ENCODE peak calls at places on chromosomes 6 and 20, in seven cellular contexts. G, Z, M, I, R, S and B are unnamed samples.
A peak's percentile ranks its signal among the peaks of the same experiment; 100 is the strongest.

GRCh38 chr6:17280552-17281090 is 540 bp upstream of the RBM24 start:
- DNase-seq in G (peak; percentile 31), Z (no peak), M (peak; percentile 36), I (peak; percentile 30), R (no peak), S (peak; percentile 50), B (peak; percentile 71)

GRCh38 chr20:59010995-59011873 is 4.2 kb upstream of the CTSZ start:
- DNase-seq in G (peak; percentile 95), Z (peak; percentile 92), M (no peak), I (peak; percentile 25), R (peak; percentile 71), S (no peak), B (no peak)

GRCh38 chr6:63923139-63923739 is 287.6 kb downstream of the PHF3 start:
- DNase-seq in G (peak; percentile 63), Z (peak; percentile 59), M (peak; percentile 62), I (no peak), R (peak; percentile 51), S (no peak), B (no peak)

GRCh38 chr20:8133816-8134451 is 1.9 kb downstream of the PLCB1 start:
- DNase-seq in G (peak; percentile 43), Z (no peak), M (no peak), I (no peak), R (no peak), S (no peak), B (no peak)

GRCh38 chr20:37202267-37202943 is 23.1 kb upstream of the MROH8 start:
- DNase-seq in G (peak; percentile 95), Z (peak; percentile 96), M (peak; percentile 73), I (no peak), R (peak; percentile 98), S (no peak), B (peak; percentile 38)

GRCh38 chr6:22513667-22514066 is 55.7 kb upstream of the HDGFL1 start:
- DNase-seq in G (no peak), Z (no peak), M (no peak), I (no peak), R (no peak), S (no peak), B (no peak)

GRCh38 chr6:35142578-35142977 is 1.4 kb upstream of the TCP11 start:
- DNase-seq in G (no peak), Z (no peak), M (peak; percentile 19), I (no peak), R (peak; percentile 43), S (no peak), B (no peak)

GRCh38 chr20:22680031-22680740 is 95.8 kb upstream of the FOXA2 start:
- DNase-seq in G (no peak), Z (no peak), M (no peak), I (no peak), R (no peak), S (no peak), B (no peak)

GRCh38 chr6:89547286-89547685 is 91.3 kb downstream of the LYRM2 start:
- DNase-seq in G (no peak), Z (no peak), M (no peak), I (no peak), R (no peak), S (no peak), B (no peak)

GRCh38 chr6:11343963-11344714 is 111.7 kb upstream of the NEDD9 start:
- DNase-seq in G (no peak), Z (no peak), M (no peak), I (peak; percentile 39), R (no peak), S (no peak), B (no peak)

GRCh38 chr20:10848810-10849370 is 175.1 kb upstream of the JAG1 start:
- DNase-seq in G (peak; percentile 92), Z (peak; percentile 96), M (peak; percentile 65), I (no peak), R (peak; percentile 94), S (no peak), B (no peak)

GRCh38 chr20:6533321-6533720 is 234.2 kb upstream of the BMP2 start:
- DNase-seq in G (peak; percentile 52), Z (peak; percentile 45), M (no peak), I (no peak), R (peak; percentile 78), S (no peak), B (no peak)

GRCh38 chr20:40663304-40663703 is 25.7 kb downstream of the MAFB start:
- DNase-seq in G (no peak), Z (no peak), M (no peak), I (no peak), R (no peak), S (no peak), B (no peak)

GRCh38 chr20:45118028-45118427 is 3.1 kb upstream of the WFDC5 start:
- DNase-seq in G (no peak), Z (no peak), M (no peak), I (no peak), R (no peak), S (no peak), B (no peak)
- TF ChIP-seq CTCF in G (peak; percentile 23), Z (peak; percentile 16), M (peak; percentile 12), I (no peak), R (no peak), S (no peak), B (no peak)

GRCh38 chr6:26033132-26033941 is 53.9 kb upstream of the HFE start:
- DNase-seq in G (peak; percentile 98), Z (peak; percentile 99), M (peak; percentile 95), I (peak; percentile 68), R (peak; percentile 99), S (peak; percentile 80), B (peak; percentile 55)

GRCh38 chr6:26032387-26033131 is 54.7 kb upstream of the HFE start:
- DNase-seq in G (peak; percentile 77), Z (peak; percentile 71), M (peak; percentile 75), I (no peak), R (peak; percentile 38), S (no peak), B (no peak)

GRCh38 chr6:26030716-26031115 is 56.5 kb upstream of the HFE start:
- DNase-seq in G (no peak), Z (no peak), M (no peak), I (no peak), R (no peak), S (no peak), B (no peak)

GRCh38 chr6:26031151-26031594 is 56.1 kb upstream of the HFE start:
- DNase-seq in G (no peak), Z (peak; percentile 41), M (peak; percentile 66), I (no peak), R (no peak), S (no peak), B (no peak)

DNA sequence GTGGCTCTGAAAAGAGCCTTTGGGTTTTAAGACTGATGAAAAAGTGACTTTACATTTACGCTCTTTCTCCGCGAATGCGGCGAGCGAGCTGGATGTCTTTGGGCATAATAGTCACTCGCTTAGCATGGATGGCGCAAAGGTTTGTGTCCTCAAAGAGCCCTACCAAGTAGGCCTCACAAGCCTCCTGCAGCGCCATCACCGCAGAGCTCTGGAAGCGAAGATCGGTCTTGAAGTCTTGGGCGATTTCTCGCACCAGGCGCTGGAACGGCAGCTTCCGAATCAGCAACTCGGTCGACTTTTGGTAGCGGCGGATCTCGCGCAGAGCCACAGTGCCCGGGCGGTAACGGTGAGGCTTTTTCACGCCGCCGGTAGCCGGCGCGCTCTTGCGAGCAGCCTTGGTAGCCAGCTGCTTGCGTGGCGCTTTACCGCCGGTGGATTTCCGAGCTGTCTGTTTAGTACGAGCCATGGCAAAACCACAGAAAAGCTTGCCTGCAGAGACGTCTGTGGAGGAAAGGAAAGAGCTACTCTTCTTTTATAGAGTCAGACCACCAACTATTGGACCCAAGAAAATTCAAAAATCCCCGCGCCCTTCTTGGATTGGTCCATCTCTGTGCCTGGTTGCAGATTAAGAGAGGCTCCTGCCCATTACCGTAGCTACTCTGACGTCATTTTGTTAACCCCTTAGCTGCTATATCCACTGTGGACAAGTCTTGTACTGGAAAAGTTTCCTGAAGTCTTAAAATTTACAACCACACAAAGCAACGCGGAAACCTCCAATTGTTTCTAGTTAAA is 55.4 kb upstream of the HFE start:
- DNase-seq in G (peak; percentile 97), Z (peak; percentile 98), M (peak; percentile 99), I (peak; percentile 75), R (peak; percentile 97), S (peak; percentile 71), B (peak; percentile 85)
- TF ChIP-seq CTCF in G (peak; percentile 32), Z (peak; percentile 31), M (peak; percentile 33), I (no peak), R (peak; percentile 15), S (peak; percentile 26), B (no peak)

GRCh38 chr6:125944896-125945295 is 11.7 kb upstream of the HINT3 start:
- DNase-seq in G (no peak), Z (no peak), M (no peak), I (no peak), R (no peak), S (no peak), B (no peak)

GRCh38 chr6:125949069-125949468 is 7.5 kb upstream of the HINT3 start:
- DNase-seq in G (no peak), Z (no peak), M (no peak), I (no peak), R (no peak), S (no peak), B (no peak)

GRCh38 chr6:125948455-125948854 is 8.1 kb upstream of the HINT3 start:
- DNase-seq in G (no peak), Z (no peak), M (no peak), I (no peak), R (no peak), S (no peak), B (no peak)

GRCh38 chr6:125945378-125946141 is 11.0 kb upstream of the HINT3 start:
- DNase-seq in G (peak; percentile 75), Z (peak; percentile 67), M (peak; percentile 15), I (no peak), R (peak; percentile 82), S (no peak), B (no peak)

DNA sequence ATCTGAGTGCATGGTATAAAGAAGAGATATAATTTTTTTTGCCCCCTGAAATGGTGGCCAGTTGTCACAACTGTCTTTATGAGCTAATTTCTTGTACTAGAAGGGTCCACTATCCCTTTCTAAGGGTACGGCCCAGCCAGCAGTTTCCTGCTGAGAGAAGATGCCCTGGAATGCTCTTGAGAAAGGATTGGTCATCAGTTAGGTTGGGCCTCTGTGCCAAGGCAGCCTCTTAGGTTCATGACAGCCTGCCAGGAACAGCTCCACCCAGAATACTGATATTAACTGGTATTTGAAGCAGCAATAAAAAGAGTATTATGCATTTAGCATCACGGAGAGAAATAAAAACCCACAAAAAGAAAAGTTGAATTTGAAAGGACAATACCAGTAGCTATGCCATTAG is 9.0 kb upstream of the HINT3 start:
- DNase-seq in G (peak; percentile 64), Z (peak; percentile 71), M (no peak), I (peak; percentile 53), R (peak; percentile 49), S (peak; percentile 67), B (no peak)
- TF ChIP-seq CTCF in G (no peak), Z (no peak), M (no peak), I (no peak), R (no peak), S (no peak), B (no peak)

DNA sequence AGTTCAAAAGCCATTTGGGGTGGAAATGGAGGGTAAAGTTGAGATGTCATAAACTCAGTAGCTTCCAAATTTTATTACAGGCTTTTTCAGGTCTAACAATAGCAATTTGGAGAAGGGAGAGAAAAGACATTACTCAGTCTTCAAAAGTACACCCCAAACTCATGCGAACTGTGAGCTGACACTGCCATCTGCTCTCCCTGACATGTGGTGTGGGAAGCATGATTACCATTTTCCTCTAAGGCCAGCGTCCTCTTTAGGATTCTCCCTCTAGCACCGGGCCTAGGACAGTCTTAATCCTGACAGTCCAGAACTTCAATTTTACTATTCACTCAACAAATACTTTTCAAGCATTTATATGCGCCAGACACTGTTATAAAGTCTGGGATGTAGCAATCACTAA is 536.0 kb upstream of the JARID2 start:
- DNase-seq in G (no peak), Z (no peak), M (no peak), I (no peak), R (no peak), S (no peak), B (no peak)
- TF ChIP-seq CTCF in G (no peak), Z (no peak), M (no peak), I (no peak), R (no peak), S (no peak), B (no peak)